ENCODE peak calls at places on chromosome 19, in ten cellular contexts. X is T-helper 2 cell; P is Karpas-422; T is AG20443; K is stimulated activated CD4-positive, alpha-beta T cell treated with anti-CD3 and anti-CD28 coated beads, Interleukin-2, amount 100 ng/mL, for 48 hours; H is activated T-cell treated with anti-CD3 and anti-CD28 coated beads for 24 hours; N is amygdala; R is left lung; I is activated CD4-positive, alpha-beta T cell treated with anti-CD3 and anti-CD28 coated beads for 24 hours; D is cardiac muscle cell. O is an unnamed sample.
A peak's percentile ranks its signal among the peaks of the same experiment; 100 is the strongest.

GRCh38 chr19:29749450-29749849 is 34.4 kb upstream of the C19orf12 start:
- DNase-seq in X (no peak), P (no peak), T (no peak), K (no peak), H (no peak), N (no peak), R (no peak), I (no peak), D (no peak), O (no peak)

GRCh38 chr19:54882758-54883157 is 8.7 kb downstream of the FCAR start:
- DNase-seq in X (no peak), P (peak; percentile 50), T (no peak), K (no peak), H (no peak), N (no peak), R (no peak), I (no peak), D (no peak), O (peak; percentile 73)

GRCh38 chr19:21396121-21396520 is 812 bp upstream of the ZNF493 start:
- DNase-seq in X (no peak), P (no peak), T (no peak), K (no peak), H (no peak), N (no peak), R (no peak), I (no peak), D (no peak), O (no peak)

GRCh38 chr19:41319500-41320184 is 9.7 kb downstream of the CCDC97 start:
- DNase-seq in X (no peak), P (no peak), T (no peak), K (no peak), H (no peak), N (no peak), R (peak; percentile 46), I (no peak), D (no peak), O (no peak)

GRCh38 chr19:43430142-43430710 is 15.5 kb downstream of the TEX101 start:
- DNase-seq in X (no peak), P (no peak), T (no peak), K (no peak), H (no peak), N (no peak), R (no peak), I (no peak), D (no peak), O (no peak)

GRCh38 chr19:56317749-56318148 is 3.1 kb upstream of the ZSCAN5A start:
- DNase-seq in X (no peak), P (no peak), T (no peak), K (no peak), H (no peak), N (no peak), R (no peak), I (no peak), D (no peak), O (no peak)

GRCh38 chr19:12294308-12295158 is at the start of gene ZNF44:
- DNase-seq in X (peak; percentile 93), P (peak; percentile 99), T (peak; percentile 96), K (peak; percentile 87), H (peak; percentile 96), N (peak; percentile 90), R (peak; percentile 97), I (peak; percentile 93), D (peak; percentile 96), O (peak; percentile 98)

GRCh38 chr19:5627395-5627904 is 4.6 kb downstream of the SAFB start:
- DNase-seq in X (no peak), P (peak; percentile 88), T (peak; percentile 27), K (peak; percentile 38), H (peak; percentile 33), N (no peak), R (peak; percentile 78), I (peak; percentile 15), D (no peak), O (no peak)

GRCh38 chr19:14954071-14954655 is 12.9 kb downstream of the OR7C2 start:
- DNase-seq in X (no peak), P (peak; percentile 47), T (no peak), K (no peak), H (no peak), N (no peak), R (no peak), I (no peak), D (no peak), O (no peak)

GRCh38 chr19:17565611-17566010 is 10.2 kb downstream of the COLGALT1 start:
- DNase-seq in X (no peak), P (no peak), T (no peak), K (no peak), H (no peak), N (no peak), R (no peak), I (no peak), D (no peak), O (no peak)

GRCh38 chr19:55082023-55082851 is 6.6 kb downstream of the EPS8L1 start:
- DNase-seq in X (peak; percentile 31), P (peak; percentile 72), T (peak; percentile 50), K (no peak), H (peak; percentile 31), N (no peak), R (peak; percentile 80), I (peak; percentile 40), D (peak; percentile 54), O (peak; percentile 67)

GRCh38 chr19:19021115-19021514 is 12.2 kb downstream of the SUGP2 start:
- DNase-seq in X (no peak), P (no peak), T (peak; percentile 52), K (no peak), H (no peak), N (no peak), R (no peak), I (no peak), D (peak; percentile 29), O (no peak)

GRCh38 chr19:1015782-1016646 is 4.9 kb downstream of the TMEM259 start:
- DNase-seq in X (no peak), P (no peak), T (no peak), K (no peak), H (no peak), N (no peak), R (peak; percentile 64), I (no peak), D (no peak), O (no peak)

GRCh38 chr19:5934779-5935472 is 20.9 kb downstream of the CAPS start:
- DNase-seq in X (no peak), P (no peak), T (peak; percentile 58), K (no peak), H (no peak), N (no peak), R (peak; percentile 65), I (no peak), D (peak; percentile 75), O (no peak)

GRCh38 chr19:29712744-29713516 is 2.1 kb downstream of the C19orf12 start:
- DNase-seq in X (no peak), P (no peak), T (no peak), K (no peak), H (no peak), N (no peak), R (no peak), I (no peak), D (no peak), O (no peak)

GRCh38 chr19:16293133-16294085 is 31.2 kb upstream of the KLF2 start:
- DNase-seq in X (no peak), P (no peak), T (peak; percentile 94), K (no peak), H (no peak), N (no peak), R (no peak), I (no peak), D (peak; percentile 100), O (no peak)

GRCh38 chr19:18541258-18541991 is 1.9 kb downstream of the FKBP8 start:
- DNase-seq in X (no peak), P (no peak), T (peak; percentile 63), K (peak; percentile 7), H (no peak), N (no peak), R (no peak), I (no peak), D (no peak), O (peak; percentile 40)

GRCh38 chr19:6264077-6264445 is 15.7 kb downstream of the MLLT1 start:
- DNase-seq in X (no peak), P (no peak), T (no peak), K (no peak), H (no peak), N (no peak), R (no peak), I (no peak), D (no peak), O (no peak)

GRCh38 chr19:3958836-3959765 is 11.8 kb downstream of the DAPK3 start:
- DNase-seq in X (no peak), P (no peak), T (no peak), K (no peak), H (no peak), N (no peak), R (no peak), I (no peak), D (no peak), O (no peak)

GRCh38 chr19:38759590-38760003 is 13.7 kb downstream of the LGALS7 start:
- DNase-seq in X (no peak), P (no peak), T (no peak), K (no peak), H (no peak), N (no peak), R (no peak), I (no peak), D (peak; percentile 83), O (no peak)

GRCh38 chr19:6023085-6023682 is 45.2 kb upstream of the RANBP3 start:
- DNase-seq in X (no peak), P (no peak), T (peak; percentile 50), K (no peak), H (no peak), N (no peak), R (peak; percentile 61), I (no peak), D (peak; percentile 57), O (no peak)

GRCh38 chr19:19587776-19588175 is 30.7 kb downstream of the PBX4 start:
- DNase-seq in X (no peak), P (no peak), T (no peak), K (no peak), H (no peak), N (no peak), R (peak; percentile 22), I (no peak), D (no peak), O (no peak)

GRCh38 chr19:53871448-53871847 is 3.8 kb downstream of the MYADM start:
- DNase-seq in X (no peak), P (no peak), T (peak; percentile 2), K (no peak), H (no peak), N (no peak), R (no peak), I (no peak), D (no peak), O (no peak)

GRCh38 chr19:10911579-10912363 is 16.7 kb downstream of the YIPF2 start:
- DNase-seq in X (no peak), P (no peak), T (no peak), K (no peak), H (no peak), N (no peak), R (no peak), I (no peak), D (no peak), O (no peak)

GRCh38 chr19:34332027-34332786 is 32.8 kb upstream of the GPI start:
- DNase-seq in X (no peak), P (no peak), T (no peak), K (no peak), H (no peak), N (no peak), R (no peak), I (no peak), D (no peak), O (no peak)

GRCh38 chr19:2983351-2984195 is 6.2 kb downstream of the TLE6 start:
- DNase-seq in X (no peak), P (no peak), T (peak; percentile 78), K (no peak), H (no peak), N (peak; percentile 14), R (no peak), I (no peak), D (peak; percentile 90), O (no peak)

O was measured in natural killer cell treated with Interleukin-12 subunit alpha and Interleukin-12 subunit beta and Interleukin-15 and Interleukin-18, amount 100 ng/mL, for 72 hours.